ENCODE peak calls at places on chromosomes 1 and 21, in nine cellular contexts. B, A, L, Q, I, Z, R, H and F are unnamed samples.

GRCh38 chr1:21567241-21568005 is 58.2 kb downstream of the ALPL start:
- DNase-seq in B (peak), A (no peak), L (no peak), Q (peak), I (peak), Z (no peak), R (no peak), H (no peak), F (peak)

GRCh38 chr1:175521265-175522040 is 221.9 kb downstream of the TNR start:
- DNase-seq in B (no peak), A (no peak), L (no peak), Q (no peak), I (no peak), Z (no peak), R (peak), H (no peak), F (no peak)

GRCh38 chr1:26694597-26695416 is 1.0 kb upstream of the ARID1A start:
- DNase-seq in B (no peak), A (no peak), L (no peak), Q (no peak), I (no peak), Z (peak), R (no peak), H (no peak), F (no peak)

GRCh38 chr1:67465371-67465770 is 35.2 kb upstream of the SERBP1 start:
- DNase-seq in B (no peak), A (no peak), L (no peak), Q (no peak), I (no peak), Z (no peak), R (peak), H (no peak), F (no peak)

GRCh38 chr21:46661211-46661625 is 25.7 kb downstream of the PRMT2 start:
- DNase-seq in B (peak), A (no peak), L (peak), Q (no peak), I (peak), Z (no peak), R (peak), H (peak), F (peak)

GRCh38 chr21:37626320-37626719 is 259.7 kb downstream of the DYRK1A start:
- DNase-seq in B (no peak), A (no peak), L (no peak), Q (no peak), I (no peak), Z (no peak), R (no peak), H (no peak), F (no peak)

GRCh38 chr1:231420959-231421615 is 1.0 kb downstream of the EGLN1 start:
- DNase-seq in B (peak), A (peak), L (peak), Q (no peak), I (peak), Z (peak), R (peak), H (peak), F (peak)

GRCh38 chr1:17059391-17060128 is 5.7 kb upstream of the SDHB start:
- DNase-seq in B (peak), A (peak), L (peak), Q (peak), I (peak), Z (peak), R (peak), H (no peak), F (peak)

GRCh38 chr1:157131281-157131680 is 6.9 kb downstream of the ETV3 start:
- DNase-seq in B (no peak), A (no peak), L (no peak), Q (no peak), I (no peak), Z (no peak), R (no peak), H (no peak), F (no peak)

GRCh38 chr21:32494946-32495703 is 82.6 kb downstream of the EVA1C start:
- DNase-seq in B (peak), A (no peak), L (no peak), Q (peak), I (peak), Z (peak), R (peak), H (peak), F (peak)

GRCh38 chr1:207967703-207968102 is 56.8 kb upstream of the CD34 start:
- DNase-seq in B (no peak), A (no peak), L (no peak), Q (no peak), I (no peak), Z (no peak), R (no peak), H (no peak), F (no peak)